ENCODE peak calls at places on chromosomes 4 and X, in seven cellular contexts. S, E, N, C, B, M and P are unnamed samples.

GRCh38 chr4:184831153-184831552 is 5.4 kb upstream of the ACSL1 start:
- DNase-seq in S (no peak), N (no peak), C (no peak), M (no peak), B (no peak), E (no peak), P (no peak)

GRCh38 chr4:110032603-110033002 is 119.9 kb downstream of the EGF start:
- DNase-seq in M (no peak), E (no peak), N (peak; percentile 25), S (no peak), B (no peak), C (no peak), P (no peak)

GRCh38 chr4:182856862-182857261 is 60.3 kb downstream of the DCTD start:
- DNase-seq in N (no peak), M (no peak), C (no peak), S (no peak), E (no peak), B (no peak), P (no peak)

GRCh38 chrX:65707153-65707552 is 39.7 kb downstream of the MSN start:
- DNase-seq in M (no peak), N (no peak), E (no peak), C (no peak), B (no peak), S (no peak), P (no peak)

GRCh38 chrX:48101443-48101842 is 29.0 kb upstream of the SPACA5B start:
- DNase-seq in M (no peak), S (no peak), B (no peak), C (no peak), E (no peak), N (no peak), P (no peak)

GRCh38 chrX:70826715-70827114 is 81.8 kb downstream of the TEX11 start:
- DNase-seq in B (no peak), N (peak; percentile 10), S (no peak), C (no peak), E (no peak), M (no peak), P (peak; percentile 33)

GRCh38 chr4:5469151-5469775 is 239.1 kb downstream of the EVC2 start:
- DNase-seq in N (no peak), M (no peak), E (no peak), B (no peak), C (no peak), S (no peak), P (no peak)

GRCh38 chr4:77263247-77263646 is 106.2 kb downstream of the CCNG2 start:
- DNase-seq in S (no peak), N (no peak), C (no peak), B (no peak), M (no peak), E (no peak), P (no peak)

GRCh38 chr4:3291411-3291968 is 1.3 kb upstream of the RGS12 start:
- DNase-seq in C (no peak), S (no peak), B (no peak), N (peak; percentile 18), E (no peak), M (no peak), P (no peak)

GRCh38 chr4:66266035-66266434 is 595.7 kb upstream of the EPHA5 start:
- DNase-seq in B (peak; percentile 34), N (no peak), S (no peak), E (no peak), C (no peak), M (no peak), P (no peak)

GRCh38 chr4:158159718-158160094 is 13.1 kb downstream of the GASK1B start:
- DNase-seq in N (no peak), S (no peak), M (no peak), B (no peak), E (no peak), C (no peak), P (no peak)

GRCh38 chr4:5451243-5451642 is 257.1 kb downstream of the EVC2 start:
- DNase-seq in C (no peak), S (no peak), N (no peak), E (no peak), B (no peak), M (no peak), P (no peak)

GRCh38 chr4:104524591-104524990 is 29.9 kb upstream of the CXXC4 start:
- DNase-seq in C (no peak), M (no peak), S (no peak), E (no peak), N (no peak), B (no peak), P (no peak)